ENCODE peak calls at places on chromosomes 6 and 20, in seven cellular contexts. One of them, this sample, is unnamed.

GRCh38 chr6:7468382-7469081 is 72.9 kb upstream of the DSP start:
- DNase-seq in astrocyte of the cerebellum: no peak
- DNase-seq in ovary: peak
- DNase-seq in RWPE1: peak
- DNase-seq in vagina: no peak
- DNase-seq in GM13976: no peak
- DNase-seq in BE2C: peak
- DNase-seq in this sample: no peak

GRCh38 chr20:49999329-49999728 is 16.5 kb downstream of the SNAI1 start:
- DNase-seq in BE2C: no peak
- DNase-seq in astrocyte of the cerebellum: no peak
- DNase-seq in vagina: no peak
- DNase-seq in ovary: no peak
- DNase-seq in GM13976: peak
- DNase-seq in RWPE1: no peak
- DNase-seq in this sample: no peak

GRCh38 chr20:50043573-50044352 is 61.0 kb downstream of the SNAI1 start:
- DNase-seq in ovary: no peak
- DNase-seq in GM13976: no peak
- DNase-seq in vagina: no peak
- DNase-seq in RWPE1: no peak
- DNase-seq in BE2C: no peak
- DNase-seq in astrocyte of the cerebellum: no peak
- DNase-seq in this sample: no peak

GRCh38 chr6:120869397-120869796 is 464.9 kb downstream of the TBC1D32 start:
- DNase-seq in astrocyte of the cerebellum: no peak
- DNase-seq in vagina: no peak
- DNase-seq in BE2C: no peak
- DNase-seq in RWPE1: no peak
- DNase-seq in ovary: no peak
- DNase-seq in GM13976: no peak
- DNase-seq in this sample: no peak

GRCh38 chr6:127342946-127343752 is at the start of gene ECHDC1:
- DNase-seq in astrocyte of the cerebellum: no peak
- DNase-seq in vagina: no peak
- DNase-seq in ovary: peak
- DNase-seq in BE2C: peak
- DNase-seq in RWPE1: peak
- DNase-seq in GM13976: peak
- DNase-seq in this sample: peak

GRCh38 chr6:128069180-128069579 is 168.3 kb upstream of the THEMIS start:
- DNase-seq in ovary: no peak
- DNase-seq in vagina: no peak
- DNase-seq in GM13976: no peak
- DNase-seq in astrocyte of the cerebellum: peak
- DNase-seq in RWPE1: no peak
- DNase-seq in BE2C: no peak
- DNase-seq in this sample: no peak

GRCh38 chr20:63969851-63970713 is at the start of gene ZNF512B:
- DNase-seq in vagina: no peak
- DNase-seq in GM13976: peak
- DNase-seq in RWPE1: peak
- DNase-seq in ovary: peak
- DNase-seq in astrocyte of the cerebellum: no peak
- DNase-seq in BE2C: peak
- DNase-seq in this sample: peak

GRCh38 chr6:51995214-51995735 is 92.1 kb downstream of the PKHD1 start:
- DNase-seq in vagina: no peak
- DNase-seq in BE2C: no peak
- DNase-seq in GM13976: no peak
- DNase-seq in ovary: no peak
- DNase-seq in RWPE1: no peak
- DNase-seq in astrocyte of the cerebellum: no peak
- DNase-seq in this sample: no peak

GRCh38 chr6:1901556-1901955 is 291.8 kb downstream of the FOXC1 start:
- DNase-seq in RWPE1: no peak
- DNase-seq in BE2C: no peak
- DNase-seq in astrocyte of the cerebellum: no peak
- DNase-seq in ovary: no peak
- DNase-seq in GM13976: no peak
- DNase-seq in vagina: no peak
- DNase-seq in this sample: no peak

GRCh38 chr20:46242390-46242789 is 65.9 kb downstream of the CDH22 start:
- DNase-seq in RWPE1: no peak
- DNase-seq in vagina: no peak
- DNase-seq in BE2C: no peak
- DNase-seq in GM13976: no peak
- DNase-seq in astrocyte of the cerebellum: no peak
- DNase-seq in ovary: no peak
- DNase-seq in this sample: no peak

GRCh38 chr20:44448753-44449546 is 26.7 kb upstream of the TTPAL start:
- DNase-seq in ovary: no peak
- DNase-seq in GM13976: peak
- DNase-seq in RWPE1: no peak
- DNase-seq in BE2C: peak
- DNase-seq in astrocyte of the cerebellum: no peak
- DNase-seq in vagina: no peak
- DNase-seq in this sample: no peak

GRCh38 chr20:2295886-2296544 is at the start of gene TGM3:
- DNase-seq in RWPE1: no peak
- DNase-seq in GM13976: no peak
- DNase-seq in BE2C: no peak
- DNase-seq in vagina: no peak
- DNase-seq in astrocyte of the cerebellum: no peak
- DNase-seq in ovary: no peak
- DNase-seq in this sample: no peak

GRCh38 chr20:43543138-43543537 is 15.7 kb upstream of the SGK2 start:
- DNase-seq in BE2C: no peak
- DNase-seq in vagina: no peak
- DNase-seq in astrocyte of the cerebellum: no peak
- DNase-seq in GM13976: no peak
- DNase-seq in ovary: no peak
- DNase-seq in RWPE1: no peak
- DNase-seq in this sample: no peak

GRCh38 chr6:134249412-134249758 is 68.5 kb downstream of the SGK1 start:
- DNase-seq in BE2C: no peak
- DNase-seq in vagina: no peak
- DNase-seq in RWPE1: no peak
- DNase-seq in GM13976: no peak
- DNase-seq in astrocyte of the cerebellum: no peak
- DNase-seq in ovary: peak
- DNase-seq in this sample: no peak

DNA sequence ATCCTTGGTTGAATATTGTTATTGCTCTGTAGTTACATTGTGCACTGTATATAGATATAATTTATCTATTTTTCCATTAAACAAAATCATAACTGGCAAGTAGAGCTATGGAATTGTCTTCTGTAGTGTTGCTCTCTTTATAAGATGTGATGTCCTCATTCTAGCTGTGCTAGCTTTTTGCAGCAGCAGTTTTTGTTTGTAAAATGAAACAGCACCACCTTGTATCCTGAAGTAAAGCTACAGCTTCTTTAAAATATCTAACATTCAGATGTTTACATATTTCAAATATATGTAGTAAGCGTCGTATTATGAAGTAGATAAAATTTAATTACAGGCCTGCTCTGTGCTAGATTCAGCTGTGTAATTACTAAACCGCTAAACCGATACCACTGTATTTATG is 328.8 kb upstream of the MANEA start:
- DNase-seq in ovary: no peak
- DNase-seq in BE2C: no peak
- DNase-seq in astrocyte of the cerebellum: no peak
- DNase-seq in vagina: no peak
- DNase-seq in RWPE1: no peak
- DNase-seq in GM13976: no peak
- DNase-seq in this sample: no peak
- TF ChIP-seq CTCF in ovary: no peak
- TF ChIP-seq CTCF in BE2C: peak
- TF ChIP-seq CTCF in astrocyte of the cerebellum: no peak
- TF ChIP-seq CTCF in vagina: no peak
- TF ChIP-seq CTCF in RWPE1: no peak
- TF ChIP-seq CTCF in GM13976: no peak
- TF ChIP-seq CTCF in this sample: no peak

DNA sequence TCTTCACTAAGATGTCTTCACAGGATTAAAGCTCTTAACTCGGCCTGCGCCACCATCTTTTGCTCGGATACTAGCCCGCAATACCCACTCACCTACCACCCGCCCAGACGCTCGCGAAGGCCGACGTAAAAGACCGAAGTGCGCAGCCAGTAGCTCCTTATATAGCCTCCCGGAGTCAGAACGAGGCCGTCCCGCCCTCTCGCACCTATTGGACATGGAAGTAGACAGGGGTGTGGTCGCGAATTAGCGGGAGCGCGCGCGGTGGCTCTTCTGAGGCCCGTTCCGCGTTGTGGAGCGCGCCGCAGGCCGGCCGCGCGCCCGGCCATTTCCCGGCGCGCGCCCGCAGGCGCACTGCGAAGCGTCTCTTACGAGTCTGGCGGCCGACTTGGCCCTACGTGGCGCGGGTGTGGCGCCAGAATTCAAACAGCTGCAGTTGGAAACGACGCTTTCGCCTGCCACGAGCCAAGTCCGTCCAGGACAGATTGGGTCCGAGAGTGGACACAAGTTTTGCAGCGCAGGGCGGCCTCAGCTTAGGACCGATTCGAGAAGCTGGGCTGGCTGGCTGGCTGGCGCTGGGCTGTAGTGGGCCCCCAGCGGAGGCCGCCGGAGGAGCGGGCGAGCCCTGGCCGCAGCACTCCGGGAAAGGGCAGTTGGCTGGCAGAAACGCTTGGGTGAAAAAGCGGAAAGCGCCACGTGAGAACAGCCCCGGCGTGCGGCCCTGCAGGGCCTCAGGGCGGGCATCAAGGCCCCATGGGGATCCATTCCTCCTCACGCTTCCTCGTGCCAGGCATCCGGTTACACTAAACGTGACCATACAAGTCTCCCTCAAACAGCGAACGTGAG is 36.1 kb upstream of the SYNCRIP start:
- DNase-seq in astrocyte of the cerebellum: peak
- DNase-seq in RWPE1: peak
- DNase-seq in ovary: peak
- DNase-seq in GM13976: peak
- DNase-seq in BE2C: peak
- DNase-seq in vagina: peak
- DNase-seq in this sample: peak
- TF ChIP-seq CTCF in astrocyte of the cerebellum: no peak
- TF ChIP-seq CTCF in RWPE1: no peak
- TF ChIP-seq CTCF in ovary: no peak
- TF ChIP-seq CTCF in GM13976: no peak
- TF ChIP-seq CTCF in BE2C: no peak
- TF ChIP-seq CTCF in vagina: no peak
- TF ChIP-seq CTCF in this sample: no peak

GRCh38 chr6:20205722-20206154 is 6.5 kb downstream of the MBOAT1 start:
- DNase-seq in RWPE1: no peak
- DNase-seq in vagina: no peak
- DNase-seq in GM13976: no peak
- DNase-seq in BE2C: no peak
- DNase-seq in astrocyte of the cerebellum: no peak
- DNase-seq in ovary: peak
- DNase-seq in this sample: no peak
- TF ChIP-seq CTCF in RWPE1: no peak
- TF ChIP-seq CTCF in vagina: no peak
- TF ChIP-seq CTCF in GM13976: no peak
- TF ChIP-seq CTCF in BE2C: no peak
- TF ChIP-seq CTCF in astrocyte of the cerebellum: no peak
- TF ChIP-seq CTCF in ovary: no peak
- TF ChIP-seq CTCF in this sample: no peak

DNA sequence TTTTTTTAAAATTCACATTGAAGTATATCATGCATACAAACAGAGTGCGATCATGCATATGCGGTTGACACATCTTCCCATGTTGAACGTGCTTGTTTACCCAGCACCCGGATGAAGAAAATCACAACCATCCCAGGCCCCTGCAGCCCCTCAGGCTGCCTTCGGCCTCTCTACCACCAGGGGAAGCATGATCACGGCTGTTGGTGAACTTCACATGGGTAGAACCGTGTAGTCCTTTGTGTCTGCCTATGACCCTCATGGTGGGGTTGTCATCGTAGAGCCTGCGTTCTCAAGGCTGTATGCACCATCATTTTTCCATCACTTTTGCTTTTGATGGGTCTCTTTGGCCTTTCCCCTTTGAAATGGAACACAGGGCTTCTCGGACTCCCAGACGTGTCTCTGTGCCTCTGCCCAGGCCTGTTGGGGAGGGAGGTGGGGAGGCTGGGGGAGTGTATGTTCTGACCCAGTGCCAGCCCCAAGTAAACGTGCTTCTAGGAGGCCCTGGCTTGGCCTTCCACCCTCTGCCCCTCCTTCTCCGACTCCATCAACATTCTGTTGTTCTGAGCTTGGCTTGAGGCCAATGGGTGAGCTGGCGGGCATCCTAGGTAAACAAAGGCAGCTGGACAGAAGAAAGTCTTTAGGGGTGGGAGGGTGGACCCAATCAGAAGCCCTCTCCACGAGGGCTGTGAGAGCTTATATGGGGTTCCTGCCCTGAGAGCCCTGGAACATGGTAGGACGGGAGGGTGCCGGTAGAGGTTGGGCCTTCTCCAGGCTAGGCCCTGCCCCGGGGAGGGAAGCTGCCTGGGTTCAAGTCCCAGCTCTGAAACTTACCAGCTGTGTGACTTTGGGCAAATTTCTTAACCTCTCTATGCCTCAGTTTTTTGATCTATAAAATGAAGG is 39.7 kb downstream of the TGM2 start:
- DNase-seq in vagina: peak
- DNase-seq in RWPE1: no peak
- DNase-seq in BE2C: no peak
- DNase-seq in ovary: peak
- DNase-seq in GM13976: no peak
- DNase-seq in astrocyte of the cerebellum: no peak
- DNase-seq in this sample: peak
- TF ChIP-seq CTCF in vagina: no peak
- TF ChIP-seq CTCF in RWPE1: no peak
- TF ChIP-seq CTCF in BE2C: peak
- TF ChIP-seq CTCF in ovary: no peak
- TF ChIP-seq CTCF in GM13976: no peak
- TF ChIP-seq CTCF in astrocyte of the cerebellum: peak
- TF ChIP-seq CTCF in this sample: no peak

DNA sequence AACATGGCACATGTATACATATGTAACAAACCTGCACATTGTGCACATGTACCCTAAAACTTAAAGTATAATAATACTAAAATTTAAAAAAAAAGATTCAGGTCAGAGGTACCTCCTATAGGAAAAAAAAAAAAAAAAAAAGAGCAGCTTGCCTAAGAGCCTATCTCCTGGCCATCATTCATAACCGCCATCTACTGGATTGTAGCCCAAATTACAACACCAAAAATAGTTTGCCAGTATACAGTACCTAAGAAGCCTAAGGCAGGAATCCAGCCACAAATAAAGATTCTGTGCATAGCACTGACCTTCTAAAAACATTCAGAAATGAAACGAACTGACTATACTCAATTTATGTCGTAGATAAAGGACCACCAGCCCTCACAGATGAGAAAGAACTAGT is 438.4 kb upstream of the ADGRB3 start:
- DNase-seq in BE2C: peak
- DNase-seq in RWPE1: peak
- DNase-seq in vagina: no peak
- DNase-seq in GM13976: peak
- DNase-seq in ovary: no peak
- DNase-seq in astrocyte of the cerebellum: no peak
- DNase-seq in this sample: no peak
- TF ChIP-seq CTCF in BE2C: peak
- TF ChIP-seq CTCF in RWPE1: peak
- TF ChIP-seq CTCF in vagina: no peak
- TF ChIP-seq CTCF in GM13976: no peak
- TF ChIP-seq CTCF in ovary: no peak
- TF ChIP-seq CTCF in astrocyte of the cerebellum: no peak
- TF ChIP-seq CTCF in this sample: no peak

This sample was measured in osteocyte.